ENCODE peak calls at places on chromosomes 6 and 20, in ten cellular contexts. W is left ventricle myocardium inferior, F is A549, E is K562, B is cardiac fibroblast, K is omental fat pad, T is PC-3, M is mesothelial cell of epicardium, R is neural crest cell, O is sigmoid colon. Q is an unnamed sample.

GRCh38 chr20:53287357-53288042 is 306.1 kb downstream of the ZNF217 start:
- DNase-seq in T (no peak), K (no peak), B (no peak), W (no peak), R (no peak), E (no peak), M (no peak), F (no peak), O (no peak), Q (no peak)

GRCh38 chr6:18262812-18263560 is 1.3 kb downstream of the DEK start:
- DNase-seq in E (peak; percentile 56), F (no peak), T (peak; percentile 58), M (no peak), B (peak; percentile 22), R (no peak), O (no peak), W (no peak), K (no peak), Q (no peak)

GRCh38 chr6:130885392-130886192 is 58.4 kb downstream of the SMLR1 start:
- DNase-seq in K (peak; percentile 57), W (no peak), O (peak; percentile 78), T (peak; percentile 83), M (peak; percentile 76), R (peak; percentile 83), F (peak; percentile 40), E (peak; percentile 82), B (peak; percentile 91), Q (no peak)

GRCh38 chr6:39806277-39806676 is 14.1 kb downstream of the DAAM2 start:
- DNase-seq in B (peak; percentile 56), K (no peak), W (no peak), R (no peak), M (no peak), T (no peak), E (no peak), O (no peak), F (no peak), Q (no peak)

GRCh38 chr6:54267798-54268197 is 40.4 kb upstream of the TINAG start:
- DNase-seq in K (no peak), R (no peak), T (peak; percentile 74), E (peak; percentile 6), W (no peak), F (peak; percentile 3), B (peak; percentile 71), M (no peak), O (no peak), Q (no peak)

GRCh38 chr20:3235661-3236324 is 3.2 kb downstream of the SLC4A11 start:
- DNase-seq in T (peak; percentile 92), F (peak; percentile 65), W (no peak), E (no peak), O (no peak), B (peak; percentile 49), M (no peak), R (no peak), K (no peak), Q (peak; percentile 91)

GRCh38 chr6:131635384-131636340 is 1.4 kb upstream of the ENPP3 start:
- DNase-seq in W (no peak), K (no peak), F (no peak), T (no peak), R (no peak), O (no peak), B (no peak), E (no peak), M (no peak), Q (no peak)

GRCh38 chr20:62508641-62509051 is 32.9 kb upstream of the GATA5 start:
- DNase-seq in B (no peak), O (no peak), M (no peak), E (no peak), K (no peak), W (no peak), R (no peak), T (no peak), F (peak; percentile 61), Q (no peak)

GRCh38 chr6:6470112-6470511 is 118.4 kb upstream of the LY86 start:
- DNase-seq in E (no peak), O (no peak), F (no peak), W (no peak), K (no peak), T (no peak), M (no peak), B (no peak), R (no peak), Q (no peak)

GRCh38 chr6:33481192-33481591 is 26.8 kb downstream of the ZBTB9 start:
- DNase-seq in W (no peak), B (no peak), E (no peak), F (no peak), K (no peak), O (no peak), M (no peak), T (peak; percentile 50), R (no peak), Q (no peak)
- TF ChIP-seq CTCF in W (no peak), B (no peak), E (no peak), F (no peak), K (no peak), O (no peak), M (no peak), T (peak; percentile 38), R (no peak), Q (no peak)

GRCh38 chr20:56516631-56517030 is 7.9 kb upstream of the FAM209A start:
- DNase-seq in T (no peak), M (no peak), K (no peak), R (no peak), W (no peak), O (no peak), E (no peak), F (no peak), B (no peak), Q (peak; percentile 44)

GRCh38 chr20:56517211-56517610 is 7.3 kb upstream of the FAM209A start:
- DNase-seq in B (no peak), T (no peak), F (no peak), O (no peak), E (no peak), M (no peak), W (no peak), K (no peak), R (no peak), Q (peak; percentile 57)

GRCh38 chr20:56517641-56518040 is 6.9 kb upstream of the FAM209A start:
- DNase-seq in K (no peak), O (no peak), W (no peak), B (no peak), R (no peak), E (no peak), F (no peak), M (no peak), T (no peak), Q (peak; percentile 71)

GRCh38 chr20:56513807-56514150 is 10.8 kb upstream of the FAM209A start:
- DNase-seq in O (no peak), R (no peak), T (no peak), E (no peak), K (no peak), M (no peak), W (no peak), B (no peak), F (no peak), Q (peak; percentile 56)

DNA sequence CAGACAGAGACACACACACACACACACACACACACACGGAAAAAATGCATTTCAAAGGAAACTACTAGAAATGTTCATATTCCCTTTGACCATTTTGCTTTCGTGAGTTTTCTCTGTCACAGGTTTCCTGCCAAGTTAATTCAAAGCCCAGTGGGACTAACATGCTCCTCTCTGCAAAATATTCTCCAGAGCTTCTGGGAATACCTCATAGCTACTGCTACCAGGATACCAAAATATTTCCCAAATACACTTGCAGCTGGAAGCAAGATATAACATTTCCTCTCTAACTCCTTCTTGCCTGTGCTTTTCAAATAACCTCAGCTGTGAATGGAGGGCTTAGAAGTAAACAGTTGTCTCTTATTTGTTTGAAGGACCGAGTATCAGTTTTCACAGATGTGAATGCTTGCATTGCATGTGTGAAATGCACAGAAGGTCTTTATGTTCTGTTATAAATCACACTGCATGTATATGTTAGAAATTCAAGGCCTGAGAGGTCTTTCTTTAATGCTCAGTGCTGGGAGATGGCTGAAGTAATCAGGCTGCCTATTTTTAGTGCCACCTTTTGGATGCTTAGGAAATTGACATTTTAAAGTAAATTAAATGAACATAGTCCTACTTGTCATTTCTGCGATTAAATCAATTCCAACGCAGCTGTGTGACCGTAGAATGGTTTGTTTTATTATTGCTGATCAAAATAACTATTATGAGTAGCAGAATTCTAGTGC is 8.7 kb upstream of the FAM209A start:
- DNase-seq in W (no peak), B (peak; percentile 43), E (peak; percentile 5), K (no peak), T (peak; percentile 40), M (no peak), O (no peak), F (no peak), R (no peak), Q (no peak)
- TF ChIP-seq CTCF in W (peak; percentile 23), B (peak; percentile 23), E (no peak), K (no peak), T (peak; percentile 67), M (no peak), O (no peak), F (peak; percentile 41), R (no peak), Q (peak; percentile 80)

DNA sequence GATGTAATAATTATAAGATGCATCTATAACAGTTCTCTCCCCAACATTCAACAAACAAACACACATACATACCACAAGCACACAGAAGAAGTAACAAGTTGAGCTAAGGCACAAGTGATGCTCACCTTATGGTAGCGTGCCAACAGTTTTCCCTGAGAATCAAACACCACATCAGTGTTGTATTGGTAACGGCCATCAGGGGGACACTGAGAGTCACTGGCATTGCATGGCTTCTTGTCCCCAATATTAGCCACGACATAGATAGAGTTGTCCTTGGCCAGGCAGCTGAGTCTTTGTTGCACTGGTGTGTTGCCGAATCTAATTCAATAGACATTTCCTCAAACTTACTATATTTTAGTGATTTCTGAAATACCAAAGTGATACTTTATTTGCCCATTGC is 14.8 kb upstream of the VNN1 start:
- DNase-seq in K (no peak), M (no peak), T (peak; percentile 3), F (no peak), W (no peak), O (no peak), R (no peak), E (peak; percentile 15), B (no peak), Q (no peak)
- TF ChIP-seq CTCF in K (no peak), M (no peak), T (peak; percentile 35), F (no peak), W (no peak), O (no peak), R (peak; percentile 25), E (peak; percentile 29), B (no peak), Q (no peak)

GRCh38 chr20:10549511-10549910 is 114.4 kb downstream of the SLX4IP start:
- DNase-seq in E (no peak), W (no peak), B (no peak), R (no peak), T (no peak), M (no peak), F (no peak), K (no peak), O (no peak), Q (no peak)

GRCh38 chr20:10541668-10542411 is 106.7 kb downstream of the SLX4IP start:
- DNase-seq in T (peak; percentile 41), R (no peak), O (no peak), E (no peak), B (no peak), M (no peak), K (no peak), F (no peak), W (no peak), Q (no peak)

GRCh38 chr20:10551732-10552724 is 116.9 kb downstream of the SLX4IP start:
- DNase-seq in K (no peak), R (no peak), B (no peak), W (no peak), E (peak; percentile 10), T (no peak), O (no peak), F (no peak), M (no peak), Q (no peak)

GRCh38 chr20:10550204-10551118 is 115.4 kb downstream of the SLX4IP start:
- DNase-seq in T (no peak), O (no peak), R (no peak), W (no peak), F (no peak), E (no peak), M (no peak), B (no peak), K (no peak), Q (no peak)

GRCh38 chr20:10547276-10548114 is 112.4 kb downstream of the SLX4IP start:
- DNase-seq in E (no peak), B (no peak), W (no peak), K (no peak), O (no peak), F (no peak), R (no peak), T (peak; percentile 19), M (no peak), Q (no peak)
- TF ChIP-seq CTCF in E (no peak), B (no peak), W (no peak), K (no peak), O (no peak), F (no peak), R (no peak), T (peak; percentile 11), M (no peak), Q (no peak)